ENCODE peak calls at places on chromosomes 12 and 14, in seven cellular contexts. M is fibroblast of lung; F is CD4-positive, alpha-beta memory T cell; H is neuronal stem cell; X is body of pancreas; O is ovary; C is right lobe of liver. E is an unnamed sample.

GRCh38 chr14:96792581-96792980 is 4.6 kb upstream of the VRK1 start:
- DNase-seq in C (no peak), H (no peak), M (no peak), O (no peak), F (no peak), X (no peak), E (no peak)

GRCh38 chr14:67674139-67674479 is 323 bp downstream of the VTI1B start:
- DNase-seq in O (peak), H (peak), M (peak), F (peak), C (peak), X (peak), E (no peak)

GRCh38 chr14:104882325-104882973 is 17.4 kb downstream of the CEP170B start:
- DNase-seq in M (no peak), X (peak), H (no peak), F (peak), C (peak), O (peak), E (peak)

GRCh38 chr14:90458536-90458935 is 61.7 kb downstream of the CALM1 start:
- DNase-seq in O (no peak), C (no peak), H (no peak), M (no peak), F (no peak), X (no peak), E (no peak)

GRCh38 chr12:105322070-105322469 is 8.4 kb upstream of the C12orf75 start:
- DNase-seq in C (no peak), M (peak), X (no peak), H (no peak), F (no peak), O (no peak), E (no peak)

GRCh38 chr12:77837876-77838291 is 7.2 kb downstream of the NAV3 start:
- DNase-seq in C (no peak), X (peak), O (peak), H (no peak), F (no peak), M (no peak), E (no peak)

GRCh38 chr12:76782440-76782996 is 18.6 kb downstream of the ZDHHC17 start:
- DNase-seq in M (no peak), H (no peak), C (no peak), F (no peak), X (no peak), O (no peak), E (no peak)

GRCh38 chr14:44736326-44736725 is 225.4 kb downstream of the KLHL28 start:
- DNase-seq in X (no peak), H (no peak), F (no peak), O (no peak), C (no peak), M (no peak), E (no peak)

GRCh38 chr14:77208266-77208978 is 26.8 kb downstream of the TMEM63C start:
- DNase-seq in X (peak), H (peak), O (peak), C (peak), M (peak), F (peak), E (peak)

GRCh38 chr14:103867523-103867953 is 20.2 kb upstream of the PPP1R13B start:
- DNase-seq in X (peak), H (no peak), O (no peak), C (no peak), F (no peak), M (no peak), E (no peak)

GRCh38 chr12:124410354-124411175 is 115.7 kb downstream of the RFLNA start:
- DNase-seq in X (no peak), H (no peak), F (no peak), M (no peak), O (no peak), C (no peak), E (no peak)

GRCh38 chr14:90692826-90693225 is 123.4 kb downstream of the TTC7B start:
- DNase-seq in M (no peak), X (no peak), F (no peak), C (no peak), O (no peak), H (no peak), E (no peak)

GRCh38 chr12:7679251-7680045 is 13.7 kb upstream of the APOBEC1 start:
- DNase-seq in F (no peak), M (no peak), X (no peak), O (no peak), H (no peak), C (no peak), E (no peak)

GRCh38 chr14:100900837-100901390 is 2.6 kb downstream of the RTL1 start:
- DNase-seq in M (no peak), O (peak), H (peak), F (peak), C (peak), X (peak), E (peak)

DNA sequence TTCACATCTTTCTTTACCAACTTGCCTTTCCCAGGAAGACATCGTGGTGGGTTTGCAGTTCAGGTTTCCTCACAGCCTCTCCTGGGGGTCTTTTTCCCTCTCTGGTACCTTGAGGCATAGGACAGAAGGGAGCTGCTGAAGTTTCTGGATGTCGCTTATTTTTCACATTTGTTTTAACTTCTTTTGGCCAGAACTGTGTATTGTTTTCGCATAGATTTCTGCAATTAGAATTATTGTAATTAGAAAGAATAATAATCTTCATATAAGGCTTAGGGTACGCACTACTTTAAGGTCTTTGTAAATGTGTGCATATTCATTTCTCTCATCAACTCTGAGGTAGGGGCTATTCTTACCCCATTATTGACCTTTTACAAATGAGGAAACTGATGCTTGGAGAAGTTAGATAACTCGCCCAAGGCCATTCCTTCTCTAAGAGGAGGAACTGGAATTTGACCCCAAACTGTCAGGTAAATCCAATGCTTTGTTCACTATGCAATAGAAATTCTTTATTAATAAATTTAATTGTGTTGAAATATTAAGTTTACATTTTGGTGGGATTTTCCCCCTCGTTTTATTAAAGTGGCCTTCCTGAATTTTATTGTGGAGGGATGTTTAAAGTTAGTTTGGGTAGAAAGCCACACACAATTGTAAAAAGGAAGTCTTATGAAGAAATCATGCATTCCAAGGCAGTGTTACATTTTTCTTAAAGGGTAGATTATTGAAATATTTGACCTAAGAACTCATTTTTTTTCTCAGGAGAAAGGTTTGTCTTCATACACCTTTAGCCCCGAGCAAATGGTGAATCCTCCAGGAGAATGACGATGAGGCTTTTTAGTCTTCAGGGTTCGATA is 12.1 kb upstream of the SLC38A2 start:
- DNase-seq in O (no peak), H (no peak), X (no peak), C (no peak), F (no peak), M (peak), E (no peak)
- H3K4me3 ChIP-seq in O (peak), H (peak), X (peak), C (peak), F (peak), M (peak), E (peak)

GRCh38 chr12:48192861-48193260 is 9.4 kb downstream of the CCDC184 start:
- DNase-seq in C (no peak), M (no peak), H (no peak), O (no peak), F (no peak), X (no peak), E (no peak)

GRCh38 chr12:48193623-48194022 is 9.5 kb downstream of the OR10AD1 start:
- DNase-seq in X (no peak), O (no peak), M (no peak), F (no peak), H (no peak), C (no peak), E (no peak)

GRCh38 chr12:48187916-48188695 is 4.7 kb downstream of the CCDC184 start:
- DNase-seq in C (no peak), H (no peak), M (no peak), O (no peak), F (no peak), X (no peak), E (no peak)

GRCh38 chr12:48189331-48190125 is 6.1 kb downstream of the CCDC184 start:
- DNase-seq in X (peak), O (peak), M (peak), H (peak), F (peak), C (no peak), E (peak)

GRCh38 chr12:48191096-48191495 is 7.7 kb downstream of the CCDC184 start:
- DNase-seq in X (no peak), M (no peak), H (no peak), C (no peak), O (no peak), F (no peak), E (no peak)
- H3K4me3 ChIP-seq in X (no peak), M (no peak), H (no peak), C (no peak), O (no peak), F (no peak), E (no peak)

GRCh38 chr12:509494-509893 is 49.8 kb downstream of the B4GALNT3 start:
- DNase-seq in M (no peak), H (no peak), X (no peak), F (no peak), C (no peak), O (no peak), E (no peak)
- H3K4me3 ChIP-seq in M (no peak), H (no peak), X (no peak), F (no peak), C (no peak), O (no peak), E (no peak)

GRCh38 chr12:32395031-32395430 is 4.3 kb upstream of the FGD4 start:
- DNase-seq in M (no peak), O (no peak), C (no peak), H (no peak), X (no peak), F (no peak), E (no peak)

DNA sequence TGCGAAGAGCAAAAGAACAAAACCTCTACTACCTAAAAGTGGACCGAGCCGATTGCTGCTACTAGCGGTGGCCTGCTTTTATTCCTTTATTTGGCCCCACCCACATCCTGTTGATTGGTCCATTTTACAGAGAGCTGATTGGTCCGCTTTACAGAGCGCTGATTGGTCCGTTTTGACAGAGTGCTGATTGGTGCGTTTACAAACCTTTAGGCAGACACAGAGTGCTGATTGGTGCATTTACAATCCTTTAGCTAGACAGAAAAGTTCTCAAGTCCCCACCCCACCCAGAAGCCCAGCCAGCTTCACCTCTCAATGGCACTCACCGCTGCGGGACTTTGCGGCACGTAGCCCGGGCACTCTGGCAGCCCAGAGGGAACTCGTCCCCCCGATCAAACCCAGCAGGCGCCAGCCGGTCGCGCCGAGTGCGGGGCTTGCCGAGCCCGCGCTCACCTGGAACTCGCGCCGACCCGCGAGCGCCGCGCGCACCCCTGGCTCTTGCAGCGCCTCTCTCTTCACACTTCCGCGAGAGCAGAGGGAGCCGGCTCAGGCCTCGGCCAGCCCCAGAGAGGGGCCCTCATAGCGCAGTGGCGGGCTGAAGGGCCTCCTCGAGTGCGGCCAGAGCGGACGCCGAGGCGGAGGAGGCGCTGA is 8.7 kb upstream of the FGD4 start:
- DNase-seq in M (no peak), H (no peak), O (peak), X (peak), C (peak), F (no peak), E (no peak)
- H3K4me3 ChIP-seq in M (peak), H (no peak), O (peak), X (peak), C (peak), F (no peak), E (no peak)

GRCh38 chr12:110657747-110658146 is 31.2 kb downstream of the HVCN1 start:
- DNase-seq in H (no peak), F (no peak), O (peak), X (no peak), C (no peak), M (no peak), E (no peak)

GRCh38 chr12:110658882-110659281 is 30.0 kb downstream of the HVCN1 start:
- DNase-seq in M (no peak), F (no peak), H (no peak), X (no peak), C (no peak), O (no peak), E (no peak)

GRCh38 chr12:110656071-110656655 is 32.8 kb downstream of the HVCN1 start:
- DNase-seq in O (no peak), X (no peak), H (no peak), F (no peak), M (no peak), C (no peak), E (no peak)

GRCh38 chr12:110658242-110658641 is 30.7 kb downstream of the HVCN1 start:
- DNase-seq in C (no peak), X (no peak), F (no peak), O (no peak), H (no peak), M (no peak), E (no peak)

DNA sequence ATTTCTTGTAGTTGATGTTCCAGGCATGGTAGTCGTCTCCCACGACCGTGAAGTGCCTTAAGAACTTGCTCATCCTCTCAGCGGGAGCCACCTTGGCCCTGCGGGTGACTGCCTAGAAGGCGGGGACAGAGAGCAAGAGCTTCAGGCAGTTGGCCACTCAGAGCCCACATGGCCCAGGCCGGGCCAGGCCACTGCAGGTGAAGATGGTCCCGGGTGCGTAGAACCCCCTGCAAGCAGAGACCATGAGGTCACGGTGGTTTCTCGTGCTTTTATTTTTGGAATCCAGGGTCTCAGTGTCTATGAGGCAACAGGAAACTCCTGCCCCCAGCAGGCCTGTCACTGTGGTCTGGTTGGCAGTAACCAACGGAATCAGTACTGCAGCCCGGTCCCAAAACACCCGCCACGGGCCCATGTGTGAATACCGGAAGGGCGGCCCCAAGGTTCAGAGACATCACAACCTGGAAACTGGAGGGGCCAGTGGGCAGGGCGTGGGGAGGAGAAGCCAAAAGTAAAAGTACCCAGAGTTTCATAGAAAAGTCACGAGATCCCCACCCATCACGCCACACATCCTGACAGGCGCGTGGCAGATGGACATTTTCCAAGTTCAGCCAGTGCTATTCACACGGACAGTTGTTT is 27.5 kb downstream of the HVCN1 start:
- DNase-seq in F (no peak), H (no peak), M (no peak), C (peak), O (no peak), X (peak), E (no peak)
- H3K4me3 ChIP-seq in F (no peak), H (no peak), M (no peak), C (no peak), O (no peak), X (no peak), E (no peak)

E was measured in Jurkat, Clone E6-1.